ENCODE peak calls at places on chromosome 18, in six cellular contexts. G is A549, W is HEK293T, K is K562, Z is HepG2, E is GM12878. L is an unnamed sample.

GRCh38 chr18:34707670-34708069 is 2.4 kb upstream of the DTNA start:
- DNase-seq in G (peak; percentile 35), W (peak; percentile 62), K (no peak), Z (no peak), E (no peak), L (peak; percentile 92)

GRCh38 chr18:22493255-22493654 is 75.5 kb upstream of the CTAGE1 start:
- DNase-seq in G (no peak), W (no peak), K (peak; percentile 2), Z (no peak), E (no peak), L (no peak)

GRCh38 chr18:78661316-78661715 is 318.3 kb upstream of the SALL3 start:
- DNase-seq in G (no peak), W (no peak), K (no peak), Z (no peak), E (no peak), L (no peak)

GRCh38 chr18:61581578-61582204 is 248.5 kb downstream of the CDH20 start:
- DNase-seq in G (peak; percentile 35), W (peak; percentile 80), K (peak; percentile 77), Z (peak; percentile 14), E (no peak), L (peak; percentile 47)

GRCh38 chr18:44715245-44715644 is 34.6 kb downstream of the SETBP1 start:
- DNase-seq in G (no peak), W (no peak), K (no peak), Z (no peak), E (no peak), L (no peak)

GRCh38 chr18:10526211-10526949 is 553 bp downstream of the NAPG start:
- DNase-seq in G (peak; percentile 23), W (peak; percentile 36), K (peak; percentile 89), Z (peak; percentile 31), E (no peak), L (peak; percentile 39)

GRCh38 chr18:4831127-4831526 is 365.9 kb downstream of the AKAIN1 start:
- DNase-seq in G (no peak), W (no peak), K (no peak), Z (no peak), E (no peak), L (no peak)

GRCh38 chr18:55314615-55315237 is 273.3 kb downstream of the TCF4 start:
- DNase-seq in G (no peak), W (no peak), K (no peak), Z (no peak), E (no peak), L (no peak)

GRCh38 chr18:59478591-59478990 is 119.5 kb upstream of the LMAN1 start:
- DNase-seq in G (no peak), W (no peak), K (no peak), Z (no peak), E (no peak), L (peak; percentile 47)

GRCh38 chr18:21210278-21210677 is 31.8 kb upstream of the GREB1L start:
- DNase-seq in G (no peak), W (no peak), K (no peak), Z (no peak), E (no peak), L (no peak)

GRCh38 chr18:79546781-79547272 is 132.8 kb upstream of the CTDP1 start:
- DNase-seq in G (no peak), W (no peak), K (no peak), Z (no peak), E (no peak), L (no peak)

GRCh38 chr18:26470011-26470637 is 78.2 kb downstream of the KCTD1 start:
- DNase-seq in G (no peak), W (no peak), K (no peak), Z (no peak), E (peak; percentile 67), L (peak; percentile 73)

GRCh38 chr18:60172030-60172429 is 200.5 kb downstream of the MC4R start:
- DNase-seq in G (no peak), W (no peak), K (no peak), Z (no peak), E (no peak), L (no peak)

GRCh38 chr18:26546170-26546874 is 2.0 kb downstream of the KCTD1 start:
- DNase-seq in G (peak; percentile 21), W (no peak), K (no peak), Z (no peak), E (no peak), L (no peak)

GRCh38 chr18:8238507-8238906 is 370.7 kb upstream of the RAB12 start:
- DNase-seq in G (no peak), W (no peak), K (no peak), Z (peak; percentile 90), E (no peak), L (no peak)

GRCh38 chr18:55838841-55839240 is 250.8 kb upstream of the TCF4 start:
- DNase-seq in G (no peak), W (no peak), K (no peak), Z (no peak), E (no peak), L (peak; percentile 44)

GRCh38 chr18:69518989-69519388 is 118.3 kb downstream of the DOK6 start:
- DNase-seq in G (no peak), W (no peak), K (no peak), Z (no peak), E (no peak), L (peak; percentile 10)

GRCh38 chr18:45666520-45666919 is 51.2 kb downstream of the SLC14A2 start:
- DNase-seq in G (no peak), W (no peak), K (no peak), Z (peak; percentile 18), E (no peak), L (no peak)

GRCh38 chr18:45755936-45756335 is 32.0 kb downstream of the SLC14A1 start:
- DNase-seq in G (no peak), W (no peak), K (no peak), Z (no peak), E (no peak), L (peak; percentile 79)

GRCh38 chr18:12255626-12256026 is 1.5 kb downstream of the CIDEA start:
- DNase-seq in G (no peak), W (no peak), K (no peak), Z (peak; percentile 35), E (no peak), L (peak; percentile 42)
- TF ChIP-seq BHLHE40 in G (no peak), W (no peak), K (no peak), Z (no peak), E (no peak), L (no peak)

GRCh38 chr18:32735781-32736180 is 37.0 kb downstream of the KLHL14 start:
- DNase-seq in G (no peak), W (no peak), K (no peak), Z (peak; percentile 23), E (no peak), L (peak; percentile 24)
- TF ChIP-seq BHLHE40 in G (no peak), W (no peak), K (no peak), Z (no peak), E (no peak), L (no peak)

GRCh38 chr18:12406376-12407111 is 1.2 kb upstream of the PRELID3A start:
- DNase-seq in G (no peak), W (no peak), K (no peak), Z (no peak), E (no peak), L (no peak)
- TF ChIP-seq BHLHE40 in G (no peak), W (no peak), K (no peak), Z (no peak), E (no peak), L (no peak)

GRCh38 chr18:48036191-48036590 is 105.7 kb upstream of the SMAD2 start:
- DNase-seq in G (no peak), W (no peak), K (no peak), Z (no peak), E (no peak), L (no peak)

GRCh38 chr18:48038636-48039035 is 108.2 kb upstream of the SMAD2 start:
- DNase-seq in G (no peak), W (no peak), K (no peak), Z (no peak), E (no peak), L (no peak)

GRCh38 chr18:48035556-48035860 is 105.0 kb upstream of the SMAD2 start:
- DNase-seq in G (no peak), W (no peak), K (no peak), Z (no peak), E (no peak), L (no peak)

GRCh38 chr18:48037481-48038271 is 107.2 kb upstream of the SMAD2 start:
- DNase-seq in G (peak; percentile 19), W (no peak), K (no peak), Z (no peak), E (no peak), L (no peak)

DNA sequence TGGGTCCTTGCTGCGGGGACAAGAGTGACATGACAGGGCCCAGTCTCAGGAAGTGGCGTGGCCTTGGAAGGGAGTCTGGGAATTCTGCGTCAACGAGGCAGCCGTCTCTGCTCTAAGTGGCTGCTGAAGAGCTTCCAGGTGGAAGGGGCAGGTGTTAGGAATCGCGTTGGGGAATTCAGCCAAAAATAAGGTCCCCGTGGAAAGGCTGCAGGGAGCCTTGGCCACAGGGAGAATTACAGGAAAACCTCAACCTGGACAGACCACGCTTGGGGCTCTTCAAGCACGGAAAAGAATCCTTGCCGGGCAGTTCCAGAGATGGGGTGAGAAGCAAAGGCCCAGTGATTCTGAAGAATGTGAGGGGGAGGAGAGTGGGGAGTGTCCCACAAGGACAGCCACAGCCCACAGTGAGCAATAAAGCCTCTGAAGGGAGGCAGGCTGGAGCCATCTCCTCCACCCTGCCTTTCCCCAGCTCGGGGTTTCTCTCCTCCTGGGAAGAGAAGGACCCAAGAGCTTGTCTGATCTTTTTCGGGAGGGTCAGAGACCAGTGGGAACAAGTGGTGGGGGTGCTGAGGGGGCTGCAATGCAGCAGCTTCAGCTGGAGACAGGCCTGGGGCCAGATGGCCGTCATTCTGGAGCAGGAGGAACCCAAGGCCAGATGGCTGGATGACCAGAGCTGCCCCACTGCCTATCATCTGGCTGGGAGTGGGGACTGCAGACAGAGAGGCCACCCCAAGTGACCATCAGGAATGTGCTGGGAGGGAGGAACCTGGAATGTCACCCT is 106.4 kb upstream of the SMAD2 start:
- DNase-seq in G (no peak), W (no peak), K (no peak), Z (no peak), E (no peak), L (no peak)
- TF ChIP-seq BHLHE40 in G (no peak), W (no peak), K (no peak), Z (no peak), E (no peak), L (no peak)

GRCh38 chr18:38526922-38527321 is 961.3 kb upstream of the CELF4 start:
- DNase-seq in G (no peak), W (no peak), K (no peak), Z (no peak), E (no peak), L (no peak)

GRCh38 chr18:38525039-38525438 is 959.4 kb upstream of the CELF4 start:
- DNase-seq in G (no peak), W (no peak), K (no peak), Z (no peak), E (no peak), L (no peak)
- TF ChIP-seq BHLHE40 in G (no peak), W (no peak), K (no peak), Z (no peak), E (no peak), L (no peak)